ENCODE peak calls at places on chromosome 19, in nine cellular contexts. O is omental fat pad; V is GOT3; E is PC-3; G is iPS-NIHi11; D is activated CD4-positive, CD25-positive, alpha-beta regulatory T cell treated with anti-CD3 and anti-CD28 coated beads, Interleukin-2, amount 50 U/mL, for 72 hours; L is PC-9; M is amniotic stem cell; R is NCI-H2081. W is an unnamed sample.

GRCh38 chr19:15417699-15418098 is 1.1 kb downstream of the AKAP8L start:
- DNase-seq in R (peak), G (no peak), O (no peak), D (no peak), M (no peak), L (no peak), V (no peak), E (peak), W (no peak)

GRCh38 chr19:5253403-5254110 is 87.1 kb downstream of the PTPRS start:
- DNase-seq in V (no peak), L (no peak), O (no peak), M (no peak), R (no peak), G (no peak), E (no peak), D (no peak), W (no peak)

GRCh38 chr19:50559636-50560035 is 8.6 kb downstream of the LRRC4B start:
- DNase-seq in R (no peak), G (no peak), D (no peak), O (no peak), V (no peak), L (no peak), M (no peak), E (no peak), W (no peak)

GRCh38 chr19:48914181-48914580 is 14.1 kb downstream of the NUCB1 start:
- DNase-seq in G (no peak), R (no peak), O (no peak), V (no peak), M (no peak), E (no peak), D (no peak), L (no peak), W (no peak)

GRCh38 chr19:35029737-35030256 is 473 bp upstream of the SCN1B start:
- DNase-seq in D (no peak), G (no peak), R (no peak), V (no peak), M (no peak), L (no peak), O (no peak), E (no peak), W (no peak)

GRCh38 chr19:49019242-49019932 is 2.5 kb upstream of the LHB start:
- DNase-seq in E (peak), L (peak), R (peak), O (peak), D (peak), M (no peak), G (peak), V (no peak), W (peak)

GRCh38 chr19:48735031-48735615 is 5.3 kb downstream of the RASIP1 start:
- DNase-seq in V (no peak), R (no peak), M (no peak), E (no peak), D (no peak), L (peak), O (no peak), G (peak), W (no peak)

GRCh38 chr19:3304871-3305423 is 61.4 kb upstream of the NFIC start:
- DNase-seq in V (no peak), R (peak), M (no peak), E (peak), D (peak), G (peak), L (peak), O (peak), W (peak)

GRCh38 chr19:46271488-46272197 is 25.2 kb upstream of the HIF3A start:
- DNase-seq in V (no peak), O (no peak), R (no peak), M (peak), D (no peak), G (peak), L (peak), E (peak), W (no peak)

GRCh38 chr19:40584007-40584406 is 7.3 kb downstream of the SHKBP1 start:
- DNase-seq in O (no peak), D (no peak), R (no peak), V (no peak), M (no peak), E (peak), G (no peak), L (no peak), W (no peak)

GRCh38 chr19:1962674-1963073 is 21.7 kb downstream of the CSNK1G2 start:
- DNase-seq in L (no peak), D (no peak), G (no peak), O (no peak), E (no peak), M (no peak), V (no peak), R (no peak), W (no peak)

GRCh38 chr19:16319466-16319865 is 5.2 kb upstream of the KLF2 start:
- DNase-seq in L (no peak), G (no peak), V (no peak), O (no peak), D (no peak), M (no peak), R (no peak), E (no peak), W (no peak)

GRCh38 chr19:46692918-46693722 is 23.8 kb downstream of the PRKD2 start:
- DNase-seq in V (no peak), M (no peak), R (no peak), L (no peak), D (no peak), O (no peak), G (no peak), E (peak), W (no peak)

GRCh38 chr19:7182489-7182888 is 111.7 kb downstream of the INSR start:
- DNase-seq in D (no peak), L (no peak), O (no peak), R (no peak), E (no peak), M (no peak), V (no peak), G (no peak), W (no peak)

GRCh38 chr19:1690570-1691307 is 38.3 kb upstream of the TCF3 start:
- DNase-seq in M (no peak), E (peak), O (no peak), G (peak), R (no peak), D (peak), V (no peak), L (peak), W (no peak)

GRCh38 chr19:9566729-9567128 is 17.6 kb downstream of the ZNF121 start:
- DNase-seq in V (no peak), M (no peak), E (no peak), L (no peak), O (no peak), D (no peak), G (no peak), R (no peak), W (no peak)

GRCh38 chr19:45637890-45638667 is 1.1 kb downstream of the EML2 start:
- DNase-seq in L (peak), V (no peak), O (no peak), D (no peak), E (no peak), M (no peak), R (no peak), G (no peak), W (no peak)

GRCh38 chr19:18017275-18018083 is 9.5 kb downstream of the ARRDC2 start:
- DNase-seq in D (no peak), O (no peak), R (no peak), G (no peak), L (no peak), M (no peak), V (no peak), E (no peak), W (no peak)

GRCh38 chr19:6847828-6848200 is 39.6 kb upstream of the ADGRE1 start:
- DNase-seq in R (no peak), V (no peak), G (no peak), L (no peak), D (no peak), E (no peak), M (no peak), O (no peak), W (no peak)